ENCODE peak calls at places on chromosomes 6 and 20, in seven cellular contexts. G is GM12878, D is stomach, A is body of pancreas, E is HepG2, U is tibial nerve, K is uterus. I is an unnamed sample.

GRCh38 chr6:87334683-87335082 is 5.6 kb upstream of the GJB7 start:
- DNase-seq in G (no peak), K (no peak), U (no peak), E (no peak), D (no peak), A (no peak), I (no peak)

GRCh38 chr6:159595173-159595572 is 97.9 kb downstream of the SOD2 start:
- DNase-seq in U (no peak), G (no peak), E (no peak), K (no peak), D (no peak), A (no peak), I (no peak)

GRCh38 chr6:28489366-28490190 is 26.0 kb downstream of the GPX6 start:
- DNase-seq in E (peak), K (peak), G (peak), A (peak), D (peak), U (peak), I (peak)

GRCh38 chr6:30830438-30830837 is 53.9 kb upstream of the DDR1 start:
- DNase-seq in K (no peak), D (no peak), G (no peak), A (peak), U (no peak), E (no peak), I (no peak)

GRCh38 chr20:3354247-3354646 is 53.2 kb downstream of the DNAAF9 start:
- DNase-seq in G (no peak), U (no peak), E (no peak), K (no peak), A (no peak), D (no peak), I (no peak)

GRCh38 chr6:97215157-97215769 is 67.8 kb downstream of the MMS22L start:
- DNase-seq in K (no peak), U (peak), D (no peak), E (peak), G (no peak), A (peak), I (peak)

GRCh38 chr6:57172136-57173055 is at the start of gene BAG2:
- DNase-seq in K (peak), U (peak), D (peak), G (peak), A (peak), E (peak), I (peak)

GRCh38 chr20:36344517-36345132 is 38.5 kb downstream of the DLGAP4 start:
- DNase-seq in E (peak), G (no peak), U (peak), D (peak), K (peak), A (peak), I (peak)

GRCh38 chr6:116169880-116170279 is 43.9 kb upstream of the COL10A1 start:
- DNase-seq in G (no peak), E (no peak), K (no peak), U (no peak), A (no peak), D (no peak), I (no peak)

GRCh38 chr6:125300992-125301434 is 754 bp downstream of the HDDC2 start:
- DNase-seq in G (no peak), D (no peak), A (no peak), U (no peak), K (no peak), E (no peak), I (peak)

GRCh38 chr20:49969946-49970345 is 12.8 kb upstream of the SNAI1 start:
- DNase-seq in U (no peak), D (no peak), G (no peak), K (no peak), E (no peak), A (peak), I (no peak)

DNA sequence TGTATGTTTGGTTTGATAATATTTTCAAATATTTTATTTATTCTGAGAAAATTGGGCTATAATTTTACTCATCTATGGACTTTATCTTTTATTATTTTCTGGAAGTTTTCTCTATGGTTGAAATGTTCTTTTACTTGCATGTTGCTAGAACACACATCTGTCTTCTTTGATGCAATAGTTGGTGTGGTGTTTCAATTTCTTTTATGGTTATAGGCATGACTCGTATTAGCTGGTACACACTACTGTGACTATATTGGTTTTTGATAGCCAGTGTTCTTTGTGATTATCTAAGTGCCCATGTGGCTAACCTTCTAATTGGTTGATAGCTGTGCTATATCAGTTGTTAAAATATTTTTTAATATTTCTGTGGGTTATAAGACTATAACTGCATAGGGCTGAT is 1343.3 kb upstream of the GJE1 start:
- DNase-seq in E (no peak), G (no peak), D (no peak), A (no peak), U (no peak), K (no peak), I (no peak)
- H3K4me3 ChIP-seq in E (no peak), G (no peak), D (no peak), A (no peak), U (no peak), K (no peak), I (no peak)

DNA sequence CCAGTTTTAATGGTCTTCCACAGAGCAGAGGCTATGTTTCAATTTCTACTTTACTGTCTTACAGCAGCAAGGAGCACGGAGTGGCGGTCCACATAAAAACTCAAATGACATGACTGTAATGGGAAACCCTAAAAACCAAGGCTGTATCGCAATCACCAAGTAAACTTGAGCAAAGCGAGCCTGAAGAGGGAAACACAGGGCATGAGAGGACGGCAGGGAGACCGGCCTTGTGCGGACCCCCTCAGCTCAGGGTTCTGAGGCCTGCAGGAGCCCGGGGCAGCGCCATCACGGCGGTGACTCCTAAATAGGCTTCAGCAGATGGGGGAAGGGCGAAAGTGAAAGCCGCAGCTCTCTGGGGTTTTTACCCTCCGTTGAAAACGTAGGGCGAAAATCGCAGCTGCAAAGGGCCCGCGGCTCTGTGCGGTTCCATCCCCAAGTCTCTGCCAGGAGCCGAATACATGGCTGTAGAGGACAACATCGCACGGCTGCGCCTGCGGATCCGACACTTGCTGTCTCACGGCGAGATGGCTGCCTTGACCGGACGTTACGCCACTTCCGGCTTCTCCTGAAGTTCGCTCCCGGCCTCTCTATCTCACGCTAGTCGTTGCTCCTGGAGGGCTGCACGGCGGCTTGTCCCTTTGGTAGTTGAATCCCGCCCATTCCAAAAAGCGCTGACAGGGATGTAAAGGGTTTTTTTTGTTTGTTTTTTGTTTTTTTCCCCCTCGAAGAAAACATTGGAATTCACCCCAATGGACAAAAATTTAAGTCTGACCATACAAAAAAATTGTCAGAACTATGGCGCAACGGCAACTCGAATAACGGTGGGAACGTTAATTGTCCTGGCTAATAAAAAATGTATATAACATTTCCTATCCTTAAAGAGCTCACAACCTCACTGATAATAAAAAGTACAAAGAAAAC is at the start of gene PSMB1:
- DNase-seq in K (peak), E (peak), D (peak), G (peak), A (peak), U (peak), I (peak)
- TF ChIP-seq POLR2A in K (peak), E (peak), D (no peak), G (peak), A (peak), U (peak), I (peak)

GRCh38 chr6:3456395-3456767 is 469 bp downstream of the SLC22A23 start:
- DNase-seq in K (no peak), E (no peak), A (no peak), U (no peak), D (no peak), G (no peak), I (no peak)
- H3K4me3 ChIP-seq in K (peak), E (peak), A (peak), U (peak), D (peak), G (peak), I (peak)

DNA sequence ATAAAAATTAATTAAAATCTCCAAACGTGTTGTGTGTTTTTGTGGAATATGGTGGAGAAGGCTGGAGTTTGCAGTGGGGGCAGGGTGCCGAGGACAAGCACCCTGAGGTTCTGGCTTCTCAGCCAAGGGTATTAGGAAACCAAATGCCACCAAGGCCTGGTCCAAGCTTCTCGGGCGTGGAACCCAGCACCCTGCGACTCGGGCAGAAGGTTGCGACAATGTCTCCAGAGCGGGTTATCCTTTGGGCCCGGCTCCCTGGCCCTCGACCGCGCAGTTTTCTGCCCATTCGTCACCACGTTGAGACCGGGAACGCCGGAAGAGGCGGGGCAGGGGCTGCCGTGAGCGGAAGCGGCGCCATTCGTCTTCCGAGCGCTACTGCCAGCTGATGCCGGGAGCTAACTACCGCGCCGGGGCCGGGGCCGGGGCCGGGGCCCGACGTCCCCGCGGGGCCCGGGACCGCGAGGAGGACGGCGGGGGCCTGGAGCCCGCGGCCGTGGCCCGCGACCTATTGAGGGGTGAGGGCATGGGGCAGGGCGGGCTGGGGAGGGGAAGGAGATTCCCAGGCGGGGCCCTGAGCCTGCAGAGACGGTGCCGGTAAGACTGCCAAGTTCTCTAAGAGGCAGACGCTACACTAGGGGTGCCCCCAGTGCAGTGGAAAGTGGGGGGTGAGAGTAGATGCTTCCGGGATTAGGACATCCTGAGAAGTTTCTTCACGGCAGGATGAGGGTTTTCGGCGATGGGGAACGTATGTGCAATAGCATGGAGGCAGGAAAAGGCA is at the start of gene RRP36:
- DNase-seq in G (no peak), E (peak), D (peak), K (peak), A (peak), U (peak), I (peak)
- TF ChIP-seq POLR2A in G (peak), E (peak), D (no peak), K (peak), A (peak), U (no peak), I (no peak)

GRCh38 chr6:35776364-35777215 is at the start of gene CLPSL2:
- DNase-seq in E (no peak), D (no peak), A (peak), U (no peak), G (no peak), K (no peak), I (peak)
- H3K4me3 ChIP-seq in E (peak), D (peak), A (peak), U (peak), G (peak), K (no peak), I (peak)

DNA sequence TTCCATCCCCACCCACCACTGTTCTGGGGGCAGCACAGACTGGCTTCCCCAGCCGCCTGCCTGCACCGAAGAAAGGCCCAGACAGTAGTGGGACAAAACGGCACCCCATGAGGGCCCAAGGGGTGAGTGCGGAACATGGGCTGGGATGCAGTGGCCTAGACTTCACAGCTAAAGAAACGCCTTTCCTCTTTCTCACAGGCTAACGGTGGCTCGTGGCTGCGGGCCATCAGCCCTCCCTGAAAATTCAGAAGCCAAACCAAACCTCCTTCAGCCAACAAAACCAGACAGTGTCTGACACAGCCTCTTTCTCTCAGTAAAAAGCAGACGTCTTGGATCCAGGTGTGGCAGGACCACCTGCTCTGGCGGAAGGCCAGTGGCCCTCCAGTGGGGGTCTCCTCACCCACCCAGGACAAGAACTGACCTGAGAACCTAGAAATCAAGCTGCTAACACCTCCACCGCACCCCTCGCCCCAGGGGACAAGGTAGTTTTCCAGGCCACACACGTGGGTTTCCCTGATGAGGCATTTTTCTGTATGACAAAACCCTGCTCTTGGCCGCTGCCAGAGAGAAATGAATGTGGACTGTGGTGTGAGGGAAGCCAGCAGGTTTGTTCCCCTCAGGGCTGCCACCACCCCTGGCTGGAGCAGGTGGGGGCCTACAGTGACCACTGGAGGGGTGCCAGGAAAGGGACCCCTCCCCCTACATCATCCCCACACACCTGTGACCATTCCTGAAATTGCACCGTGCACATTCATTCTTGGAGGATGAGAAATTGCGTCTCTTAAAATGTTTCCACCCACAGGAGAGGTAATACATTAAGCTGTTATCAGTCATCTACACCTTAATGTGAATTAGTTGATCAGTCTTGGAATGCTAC is 76.9 kb upstream of the PIM1 start:
- DNase-seq in U (no peak), E (no peak), D (no peak), G (no peak), K (peak), A (peak), I (no peak)
- TF ChIP-seq POLR2A in U (no peak), E (no peak), D (no peak), G (no peak), K (no peak), A (no peak), I (no peak)

GRCh38 chr6:18266524-18266908 is 2.2 kb upstream of the DEK start:
- DNase-seq in E (no peak), D (no peak), G (no peak), A (no peak), U (no peak), K (no peak), I (no peak)

GRCh38 chr6:18263561-18264337 is 581 bp downstream of the DEK start:
- DNase-seq in D (peak), U (peak), E (no peak), G (no peak), A (peak), K (no peak), I (peak)

GRCh38 chr6:18264338-18265098 is at the start of gene DEK:
- DNase-seq in K (peak), D (peak), U (peak), A (peak), E (peak), G (no peak), I (peak)

GRCh38 chr6:18265787-18266523 is 1.6 kb upstream of the DEK start:
- DNase-seq in A (no peak), D (no peak), U (no peak), G (no peak), K (no peak), E (no peak), I (no peak)

GRCh38 chr6:18265099-18265372 is 706 bp upstream of the DEK start:
- DNase-seq in K (no peak), U (no peak), D (no peak), E (no peak), A (no peak), G (no peak), I (no peak)
- H3K4me3 ChIP-seq in K (peak), U (peak), D (peak), E (peak), A (no peak), G (peak), I (peak)

GRCh38 chr20:45890997-45891983 is at the start of the genes CTSA and NEURL2:
- DNase-seq in E (peak), D (peak), A (peak), K (peak), G (peak), U (peak), I (peak)
- TF ChIP-seq POLR2A in E (peak), D (no peak), A (peak), K (peak), G (peak), U (no peak), I (peak)

GRCh38 chr6:167350731-167351655 is 26.1 kb downstream of the TTLL2 start:
- DNase-seq in E (no peak), U (peak), K (peak), A (peak), G (peak), D (peak), I (peak)

GRCh38 chr6:167349816-167350215 is 24.9 kb downstream of the TTLL2 start:
- DNase-seq in E (peak), K (no peak), A (no peak), U (no peak), G (no peak), D (no peak), I (no peak)

GRCh38 chr6:167350322-167350721 is 25.4 kb downstream of the TTLL2 start:
- DNase-seq in G (no peak), E (no peak), D (no peak), A (no peak), U (no peak), K (no peak), I (no peak)

GRCh38 chr6:167345960-167346359 is 21.1 kb downstream of the TTLL2 start:
- DNase-seq in E (no peak), U (no peak), G (no peak), K (no peak), A (no peak), D (no peak), I (no peak)

GRCh38 chr6:167351656-167352354 is 26.9 kb downstream of the TTLL2 start:
- DNase-seq in U (no peak), G (no peak), E (no peak), A (no peak), D (no peak), K (no peak), I (no peak)
- H3K4me3 ChIP-seq in U (no peak), G (no peak), E (no peak), A (no peak), D (peak), K (peak), I (no peak)

DNA sequence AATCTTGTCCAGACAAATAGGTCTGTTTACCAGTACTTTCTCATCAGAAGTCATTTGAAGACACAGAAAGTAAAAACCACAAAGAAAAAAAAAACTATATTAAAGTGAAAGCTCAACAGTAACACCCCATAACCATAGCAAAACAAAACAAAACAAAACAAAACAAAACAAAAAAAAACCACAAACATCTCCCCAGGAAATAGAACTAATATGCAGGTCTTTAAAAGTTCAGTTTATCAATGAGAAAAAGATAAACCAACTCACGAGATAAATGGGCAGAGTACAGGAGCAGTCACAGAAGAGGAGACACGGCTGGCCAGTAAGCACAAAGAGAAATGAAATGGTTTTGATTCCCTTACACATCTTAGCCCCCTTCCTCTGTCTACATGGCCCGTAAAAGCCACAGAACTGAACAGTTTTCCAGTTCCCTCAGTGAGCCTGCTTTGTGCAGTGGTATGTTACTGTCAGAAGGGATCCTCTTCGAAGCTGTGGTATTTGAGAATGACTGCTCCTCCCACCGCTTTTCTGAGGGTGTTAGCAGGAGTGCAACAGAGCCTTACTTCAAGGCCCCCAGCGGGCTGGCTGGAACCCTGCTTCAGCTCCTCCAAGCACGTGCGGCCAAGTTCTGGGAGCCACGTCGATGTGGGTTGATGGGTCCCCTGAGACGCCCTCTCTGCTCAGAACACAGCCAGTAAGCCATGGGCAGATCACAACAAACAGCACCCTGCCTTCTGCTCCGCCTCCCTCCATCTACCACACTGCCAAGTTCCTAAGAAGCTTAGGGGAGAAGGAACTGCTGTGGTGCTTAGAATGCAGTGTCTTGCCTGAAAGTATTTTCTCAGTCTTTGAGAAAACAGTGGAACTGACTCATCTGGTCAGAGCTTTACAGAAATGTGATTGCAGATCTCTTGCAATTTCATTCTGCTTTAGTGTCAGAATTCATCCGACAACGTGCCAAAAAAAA is 14.0 kb downstream of the UST start:
- DNase-seq in A (peak), K (peak), G (peak), E (no peak), D (peak), U (peak), I (peak)
- TF ChIP-seq POLR2A in A (no peak), K (no peak), G (peak), E (no peak), D (no peak), U (no peak), I (no peak)

I was measured in thyroid gland.